ENCODE peak calls at places on chromosomes 4 and X, in seven cellular contexts. S, T, E, V, A, X and R are unnamed samples.

GRCh38 chrX:130719399-130719798 is 183.6 kb downstream of the ENOX2 start:
- DNase-seq in S (no peak), X (no peak), E (no peak), V (no peak), A (no peak), T (no peak), R (no peak)

GRCh38 chr4:2862528-2862927 is 18.9 kb downstream of the ADD1 start:
- DNase-seq in X (no peak), E (peak), A (peak), S (no peak), T (no peak), V (peak), R (peak)

GRCh38 chrX:47859686-47860085 is 23.0 kb downstream of the ZNF81 start:
- DNase-seq in X (no peak), T (no peak), A (no peak), E (no peak), S (no peak), V (no peak), R (no peak)

GRCh38 chr4:11397146-11397545 is 31.5 kb downstream of the HS3ST1 start:
- DNase-seq in V (no peak), S (no peak), T (no peak), A (peak), X (no peak), E (no peak), R (no peak)

GRCh38 chrX:136880003-136880451 is 498 bp downstream of the RBMX start:
- DNase-seq in T (peak), E (peak), A (no peak), X (peak), V (no peak), S (no peak), R (peak)

GRCh38 chrX:101348452-101349222 is at the start of gene TIMM8A:
- DNase-seq in A (peak), E (peak), S (peak), X (peak), V (peak), T (peak), R (peak)

GRCh38 chr4:70892086-70892769 is 9.9 kb upstream of the MOB1B start:
- DNase-seq in V (no peak), S (peak), A (no peak), T (no peak), X (no peak), E (no peak), R (no peak)

GRCh38 chr4:75630174-75630931 is at the start of gene CDKL2:
- DNase-seq in T (peak), X (peak), S (peak), V (no peak), A (peak), E (peak), R (peak)

GRCh38 chr4:100590308-100590707 is 72.5 kb upstream of the EMCN start:
- DNase-seq in X (no peak), S (no peak), A (no peak), V (no peak), T (no peak), E (no peak), R (peak)

GRCh38 chrX:147079457-147079856 is 264.9 kb upstream of the CXorf51A start:
- DNase-seq in T (no peak), E (no peak), A (no peak), S (no peak), V (no peak), X (no peak), R (no peak)

GRCh38 chr4:117770269-117771087 is 263.8 kb upstream of the NDST3 start:
- DNase-seq in T (no peak), A (no peak), S (no peak), E (no peak), X (no peak), V (no peak), R (peak)

GRCh38 chr4:56575820-56576429 is 70.3 kb downstream of the ARL9 start:
- DNase-seq in T (no peak), S (no peak), V (peak), X (peak), E (peak), A (no peak), R (peak)

GRCh38 chr4:10667651-10668341 is 16.8 kb downstream of the CLNK start:
- DNase-seq in A (no peak), V (no peak), X (no peak), S (no peak), T (no peak), E (no peak), R (no peak)

GRCh38 chr4:26884486-26884988 is 23.9 kb downstream of the STIM2 start:
- DNase-seq in V (no peak), A (no peak), E (no peak), S (no peak), X (no peak), T (peak), R (no peak)

GRCh38 chr4:63831590-63831989 is 577.7 kb downstream of the TECRL start:
- DNase-seq in T (no peak), X (no peak), E (no peak), S (no peak), V (no peak), A (no peak), R (no peak)

GRCh38 chr4:147772459-147772969 is 40.6 kb downstream of the ARHGAP10 start:
- DNase-seq in S (no peak), A (no peak), X (no peak), T (no peak), E (peak), V (peak), R (peak)

GRCh38 chr4:94339779-94340178 is 2.9 kb downstream of the HPGDS start:
- DNase-seq in V (no peak), S (no peak), X (no peak), E (no peak), T (no peak), A (no peak), R (no peak)

GRCh38 chr4:114396808-114397207 is 201.8 kb upstream of the UGT8 start:
- DNase-seq in V (no peak), E (no peak), A (no peak), S (no peak), T (no peak), X (no peak), R (no peak)

GRCh38 chrX:77668391-77669237 is 117.4 kb downstream of the ATRX start:
- DNase-seq in A (no peak), V (peak), E (peak), S (no peak), T (no peak), X (peak), R (peak)

GRCh38 chr4:140343303-140343702 is 30.1 kb upstream of the SCOC start:
- DNase-seq in A (peak), T (no peak), E (no peak), X (peak), S (no peak), V (peak), R (peak)

GRCh38 chr4:41323186-41323585 is 66.5 kb downstream of the UCHL1 start:
- DNase-seq in T (no peak), X (no peak), S (no peak), A (no peak), V (no peak), E (no peak), R (no peak)

GRCh38 chr4:47383829-47384427 is 79.6 kb downstream of the COMMD8 start:
- DNase-seq in V (peak), A (no peak), T (no peak), S (no peak), E (peak), X (peak), R (peak)